ENCODE peak calls at places on chromosomes 16 and 17, in eight cellular contexts. C is transverse colon; Y is NT2/D1; N is astrocyte; E is CD8-positive, alpha-beta memory T cell; U is thoracic aorta; S is neural progenitor cell; P is colonic mucosa. Z is an unnamed sample. For H3K9me3, the result is how much of the 10 kb centered on the place peaks cover.

GRCh38 chr16:55494994-55495421 is 13.9 kb upstream of the LPCAT2 start:
- DNase-seq in C (peak), Y (no peak), N (peak), E (no peak), U (no peak), S (peak), P (peak), Z (no peak)

GRCh38 chr16:9090101-9090959 is 1.1 kb upstream of the HAPSTR1 start:
- DNase-seq in C (peak), Y (peak), N (no peak), E (peak), U (no peak), S (peak), P (peak), Z (peak)

GRCh38 chr17:78375401-78376079 is 2.9 kb upstream of the PGS1 start:
- DNase-seq in C (no peak), Y (no peak), N (peak), E (no peak), U (no peak), S (no peak), P (peak), Z (no peak)

GRCh38 chr16:54066451-54067056 is 220.0 kb downstream of the IRX3 start:
- DNase-seq in C (no peak), Y (no peak), N (no peak), E (no peak), U (no peak), S (no peak), P (no peak), Z (no peak)

GRCh38 chr17:44108440-44109311 is 14.8 kb downstream of the HDAC5 start:
- DNase-seq in C (peak), Y (no peak), N (peak), E (no peak), U (peak), S (no peak), P (peak), Z (no peak)

GRCh38 chr16:85750827-85751641 is at the start of gene C16orf74:
- DNase-seq in C (peak), Y (no peak), N (no peak), E (no peak), U (no peak), S (peak), P (peak), Z (no peak)

GRCh38 chr17:28390563-28390962 is 15.4 kb downstream of the SLC46A1 start:
- DNase-seq in C (no peak), Y (no peak), N (no peak), E (no peak), U (no peak), S (no peak), P (no peak), Z (no peak)

GRCh38 chr17:58184308-58184985 is 8.1 kb upstream of the EPX start:
- DNase-seq in C (no peak), Y (peak), N (peak), E (no peak), U (no peak), S (peak), P (no peak), Z (no peak)

GRCh38 chr17:47204722-47205418 is 4.3 kb upstream of the MYL4 start:
- DNase-seq in C (no peak), Y (no peak), N (peak), E (peak), U (no peak), S (no peak), P (no peak), Z (no peak)

GRCh38 chr17:78803161-78803845 is 21.2 kb upstream of the CYTH1 start:
- DNase-seq in C (no peak), Y (no peak), N (no peak), E (peak), U (no peak), S (no peak), P (peak), Z (no peak)

GRCh38 chr17:50817142-50817751 is 18.1 kb upstream of the WFIKKN2 start:
- DNase-seq in C (peak), Y (no peak), N (no peak), E (peak), U (no peak), S (peak), P (peak), Z (peak)

GRCh38 chr17:5020502-5021023 is 14.7 kb downstream of the SLC52A1 start:
- DNase-seq in C (no peak), Y (no peak), N (no peak), E (no peak), U (no peak), S (no peak), P (no peak), Z (no peak)

GRCh38 chr17:8927395-8927794 is 38.1 kb downstream of the PIK3R5 start:
- DNase-seq in C (no peak), Y (no peak), N (no peak), E (no peak), U (no peak), S (no peak), P (no peak), Z (no peak)
- H3K9me3 ChIP-seq in C (under half), Y (under half), N (under half), E (under half), U (under half), S (under half), P (under half), Z (under half)

DNA sequence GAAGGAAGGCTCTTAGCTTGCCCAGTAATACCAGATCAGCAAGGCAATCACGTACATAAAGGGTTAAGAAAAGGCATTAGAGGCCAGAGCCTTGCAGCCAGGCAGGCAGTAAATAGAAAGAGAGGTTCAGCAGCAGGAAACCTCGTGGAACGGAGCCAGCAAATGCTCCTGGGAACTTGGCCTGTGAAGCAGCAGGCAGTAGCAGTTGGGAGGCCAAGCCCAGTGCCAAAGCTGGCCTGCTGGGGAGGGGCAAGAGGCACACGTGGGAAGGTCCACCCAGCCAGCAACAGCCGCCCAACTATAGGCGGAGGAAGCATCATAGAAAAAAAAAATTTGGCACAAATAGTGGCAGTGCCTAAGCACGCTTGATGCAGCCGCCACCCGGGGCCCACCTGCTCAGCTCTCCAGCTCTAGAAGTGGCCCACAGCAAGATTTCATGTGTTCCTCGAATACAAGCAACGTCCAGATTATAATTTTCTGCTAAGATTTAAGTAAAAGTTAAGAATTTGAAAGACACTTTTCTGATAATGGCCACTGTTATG is 2339.5 kb downstream of the TP53TG3F start:
- DNase-seq in C (no peak), Y (no peak), N (no peak), E (no peak), U (no peak), S (no peak), P (no peak), Z (no peak)
- H3K9me3 ChIP-seq in C (under half), Y (under half), N (under half), E (under half), U (under half), S (under half), P (under half), Z (under half)

GRCh38 chr17:22453181-22453580 is 760.9 kb downstream of the KCNJ18 start:
- DNase-seq in C (no peak), Y (no peak), N (no peak), E (no peak), U (no peak), S (no peak), P (no peak), Z (no peak)
- H3K9me3 ChIP-seq in C (under half), Y (under half), N (under half), E (under half), U (under half), S (under half), P (under half), Z (under half)

DNA sequence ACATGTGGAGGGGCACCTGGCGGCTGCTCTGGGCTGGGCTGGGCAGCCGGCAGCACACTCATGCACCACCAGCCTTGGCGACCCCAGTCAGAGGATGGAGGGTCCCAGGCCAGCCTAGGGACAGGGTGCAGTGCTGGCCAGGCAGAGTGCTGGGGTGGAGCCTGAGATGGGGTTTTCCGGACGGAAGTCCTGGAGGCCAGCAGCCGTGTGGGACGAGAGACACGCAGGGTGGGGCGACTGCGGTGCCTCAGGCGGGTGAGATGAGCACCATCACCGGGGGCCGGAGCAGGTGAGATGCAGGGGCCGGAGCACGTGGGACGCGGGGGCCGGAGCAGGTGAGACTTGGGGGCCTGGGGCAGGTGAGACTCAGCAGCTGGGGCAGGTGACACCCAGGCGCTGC is 55.2 kb downstream of the LMF1 start:
- DNase-seq in C (no peak), Y (no peak), N (no peak), E (no peak), U (no peak), S (no peak), P (no peak), Z (no peak)
- H3K9me3 ChIP-seq in C (under half), Y (under half), N (under half), E (under half), U (under half), S (under half), P (under half), Z (under half)

GRCh38 chr16:12735805-12736204 is 67.9 kb downstream of the CPPED1 start:
- DNase-seq in C (no peak), Y (no peak), N (no peak), E (no peak), U (no peak), S (no peak), P (no peak), Z (no peak)
- H3K9me3 ChIP-seq in C (under half), Y (under half), N (under half), E (under half), U (under half), S (under half), P (under half), Z (under half)

GRCh38 chr16:35239561-35239960 is 1780.1 kb downstream of the TP53TG3F start:
- DNase-seq in C (no peak), Y (no peak), N (no peak), E (no peak), U (no peak), S (no peak), P (no peak), Z (no peak)
- H3K9me3 ChIP-seq in C (under half), Y (under half), N (under half), E (under half), U (under half), S (under half), P (under half), Z (under half)

GRCh38 chr16:35735403-35736251 is 2276.2 kb downstream of the TP53TG3F start:
- DNase-seq in C (no peak), Y (no peak), N (no peak), E (no peak), U (no peak), S (no peak), P (no peak), Z (no peak)
- H3K9me3 ChIP-seq in C (under half), Y (under half), N (under half), E (under half), U (under half), S (under half), P (under half), Z (under half)

GRCh38 chr16:75176926-75177325 is 28.6 kb downstream of the ZFP1 start:
- DNase-seq in C (no peak), Y (no peak), N (no peak), E (no peak), U (no peak), S (no peak), P (no peak), Z (no peak)
- H3K9me3 ChIP-seq in C (under half), Y (under half), N (under half), E (under half), U (under half), S (under half), P (under half), Z (under half)

DNA sequence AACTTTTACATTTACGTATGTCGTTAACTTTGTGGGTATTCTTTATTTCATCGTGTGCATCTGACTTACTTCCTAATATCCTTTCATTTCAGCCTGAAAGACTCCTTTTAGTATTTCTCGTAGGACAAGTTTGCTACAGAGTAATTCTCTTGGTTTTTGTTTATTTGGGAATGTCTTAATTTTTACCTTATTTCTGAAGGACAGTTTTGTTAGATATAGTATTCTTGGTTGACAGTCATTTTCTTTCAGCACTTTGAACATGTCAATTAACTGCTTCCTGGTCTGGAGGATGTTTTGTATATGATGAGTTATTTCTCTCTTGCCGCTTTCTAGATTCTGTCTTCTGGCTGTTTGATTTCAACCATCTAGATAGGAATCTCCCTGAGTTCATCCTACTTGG is 109.2 kb upstream of the NACA2 start:
- DNase-seq in C (no peak), Y (no peak), N (no peak), E (no peak), U (no peak), S (no peak), P (no peak), Z (no peak)
- H3K9me3 ChIP-seq in C (under half), Y (under half), N (under half), E (under half), U (under half), S (under half), P (under half), Z (under half)

DNA sequence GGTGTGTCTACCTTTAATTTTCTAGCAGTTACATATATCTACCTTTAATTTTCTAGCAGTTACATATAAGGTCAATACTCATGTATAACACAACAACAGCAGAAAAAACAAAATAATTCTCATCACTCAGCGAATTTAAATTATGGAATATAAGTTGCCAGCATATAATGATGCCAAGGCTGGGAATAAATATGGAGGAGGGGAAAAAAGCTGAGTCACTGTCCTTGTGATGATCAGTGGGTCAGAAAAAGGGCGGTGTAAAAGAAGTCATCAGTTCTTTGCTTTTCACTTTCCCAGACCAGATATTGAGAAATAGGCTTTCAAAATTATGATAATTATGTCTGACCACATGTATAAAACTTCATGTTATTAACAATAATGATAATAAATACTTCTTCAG is 1471.7 kb downstream of the CDH8 start:
- DNase-seq in C (no peak), Y (no peak), N (no peak), E (no peak), U (no peak), S (no peak), P (no peak), Z (no peak)
- H3K9me3 ChIP-seq in C (under half), Y (under half), N (under half), E (under half), U (under half), S (under half), P (under half), Z (under half)